ENCODE peak calls at places on chromosomes 16 and 17, in four cellular contexts. K is right cardiac atrium, T is spleen, C is lung. Q is an unnamed sample.

GRCh38 chr16:61871837-61872777 is 164.1 kb downstream of the CDH8 start:
- DNase-seq in C (no peak), T (no peak), K (no peak), Q (no peak)

GRCh38 chr16:35744084-35744483 is 2284.7 kb downstream of the TP53TG3F start:
- DNase-seq in T (no peak), C (no peak), K (no peak), Q (no peak)

GRCh38 chr17:63773272-63774140 is at the start of gene CCDC47:
- DNase-seq in T (peak; percentile 99), C (peak; percentile 99), K (peak; percentile 99), Q (peak; percentile 99)

GRCh38 chr17:46121841-46122485 is 71.3 kb downstream of the KANSL1 start:
- DNase-seq in K (no peak), C (no peak), T (no peak), Q (no peak)

GRCh38 chr16:67030221-67030962 is 1.4 kb downstream of the CBFB start:
- DNase-seq in K (no peak), C (no peak), T (peak; percentile 23), Q (peak; percentile 11)

GRCh38 chr16:933581-933980 is 37.2 kb downstream of the LMF1 start:
- DNase-seq in C (no peak), K (no peak), T (no peak), Q (no peak)

GRCh38 chr17:7119314-7119713 is 4.7 kb upstream of the ASGR2 start:
- DNase-seq in K (no peak), C (no peak), T (peak; percentile 43), Q (no peak)

GRCh38 chr16:31440511-31441184 is 1.9 kb downstream of the ZNF843 start:
- DNase-seq in T (no peak), K (no peak), C (no peak), Q (no peak)

GRCh38 chr16:47019563-47019962 is 46.1 kb upstream of the DNAJA2 start:
- DNase-seq in T (no peak), K (no peak), C (no peak), Q (no peak)

GRCh38 chr16:24036614-24037013 is 200.8 kb downstream of the PRKCB start:
- DNase-seq in T (no peak), K (no peak), C (peak; percentile 32), Q (no peak)

DNA sequence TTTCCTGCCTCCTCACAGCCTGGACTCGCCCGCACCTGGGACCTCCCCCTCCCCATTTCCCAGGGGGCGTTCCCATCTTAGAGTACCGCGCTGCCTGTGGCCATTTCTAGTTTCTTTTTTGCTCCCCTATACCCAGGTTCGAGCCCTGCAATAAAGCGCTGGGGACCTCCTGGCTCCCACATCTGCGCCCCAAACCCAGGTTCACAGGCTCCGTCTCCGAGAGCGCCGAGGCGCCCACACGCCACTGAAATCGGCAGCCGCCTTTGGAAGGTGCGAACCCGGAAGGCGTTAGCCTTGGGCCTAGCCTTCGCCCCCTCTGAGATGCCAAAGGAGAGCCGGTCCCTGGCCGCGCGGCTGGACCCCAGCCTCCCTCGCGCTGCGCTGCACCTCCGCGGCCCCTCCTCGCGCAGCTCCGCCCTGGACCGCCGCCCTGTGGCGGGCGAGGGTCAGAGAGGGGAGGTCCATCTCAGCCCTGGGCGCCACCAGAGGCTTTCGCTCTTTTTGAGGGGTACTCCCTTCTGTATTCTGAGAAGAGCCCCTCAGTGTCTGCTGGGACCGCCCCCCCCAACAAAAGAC is 1.8 kb downstream of the KCNJ12 start:
- DNase-seq in T (no peak), K (peak; percentile 35), C (no peak), Q (no peak)
- H3K4me3 ChIP-seq in T (peak overlapping the region; percentile 35), K (peak overlapping the region; percentile 65), C (no peak overlapping the region), Q (peak overlapping the region; percentile 56)

GRCh38 chr17:50954641-50955121 is 88.5 kb upstream of the TOB1 start:
- DNase-seq in C (no peak), T (no peak), K (peak; percentile 56), Q (no peak)
- H3K4me3 ChIP-seq in C (no peak overlapping the region), T (no peak overlapping the region), K (no peak overlapping the region), Q (no peak overlapping the region)

DNA sequence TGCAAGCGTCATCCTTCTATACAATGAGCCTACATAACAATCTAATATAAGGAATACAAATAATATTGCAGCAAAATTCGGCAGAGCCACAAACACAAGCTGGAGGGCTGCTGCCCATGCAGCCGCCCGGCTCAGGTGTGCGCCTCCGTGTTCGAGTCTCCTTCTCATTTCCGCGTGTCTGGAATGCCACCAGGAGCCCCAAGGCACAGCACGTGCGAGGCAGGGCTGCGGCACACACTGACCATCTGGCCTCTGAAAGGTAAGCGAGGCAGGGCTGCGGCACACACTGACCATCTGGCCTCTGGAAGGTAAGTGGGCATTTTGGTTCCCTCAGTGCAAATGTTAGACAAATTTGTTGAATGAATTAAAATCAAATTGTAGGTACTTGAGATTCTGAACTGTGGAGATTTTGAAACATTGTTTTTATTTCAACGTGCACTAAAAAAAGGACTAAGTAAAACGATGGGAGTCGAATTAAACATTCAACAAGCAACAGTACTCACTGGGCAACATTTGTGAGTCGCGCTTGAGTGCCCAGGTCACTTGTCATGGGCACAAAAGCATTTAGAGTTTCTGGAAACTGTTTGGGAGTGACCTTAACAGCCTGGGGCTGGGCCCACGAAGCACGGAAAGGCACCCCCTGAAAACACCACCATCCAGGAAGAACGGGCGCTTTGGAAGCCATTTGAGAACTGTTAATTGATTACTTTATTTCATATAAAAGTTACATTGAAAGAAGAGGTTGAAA is 37.4 kb downstream of the ZDHHC7 start:
- DNase-seq in K (peak; percentile 11), T (no peak), C (no peak), Q (no peak)
- H3K4me3 ChIP-seq in K (no peak overlapping the region), T (no peak overlapping the region), C (no peak overlapping the region), Q (no peak overlapping the region)

DNA sequence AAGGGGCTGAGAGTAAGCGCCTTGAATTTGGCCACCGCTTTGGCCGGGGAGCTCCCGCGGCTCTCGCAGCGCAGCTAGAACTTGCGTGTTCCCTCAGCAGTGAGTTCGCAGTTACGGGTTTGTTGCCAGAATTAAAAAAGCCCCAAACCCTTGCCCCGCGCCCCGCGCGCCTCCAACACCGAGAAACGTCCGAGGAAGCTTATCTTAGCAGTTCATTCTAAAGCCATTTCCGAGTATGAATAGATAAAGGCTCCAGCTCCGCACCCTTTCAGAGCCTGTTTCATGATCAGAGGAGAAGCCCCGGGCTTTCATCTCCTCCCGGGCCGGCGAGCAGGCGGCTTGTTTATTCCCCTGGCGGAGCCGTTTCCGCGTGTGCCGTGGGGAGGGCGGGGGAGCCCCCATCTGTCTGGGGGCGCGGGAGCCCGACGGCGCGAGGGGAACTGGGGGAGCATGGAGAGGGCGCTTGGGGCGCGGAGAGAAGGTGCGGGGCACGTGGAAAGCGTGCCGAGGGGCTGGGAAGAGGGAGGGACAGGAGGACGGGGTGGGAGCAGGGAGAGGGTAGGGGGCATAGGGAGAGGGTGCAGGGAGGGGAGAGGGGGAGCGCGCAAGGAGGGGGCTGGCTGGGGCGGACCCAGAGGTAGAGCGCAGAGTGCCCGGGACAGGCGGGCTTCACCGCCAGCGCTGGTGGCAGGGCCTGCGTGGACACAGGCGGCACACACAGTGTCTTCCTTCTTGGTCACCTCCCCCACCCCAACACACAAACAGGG is 9.9 kb downstream of the TBX4 start:
- DNase-seq in K (no peak), T (peak; percentile 64), C (no peak), Q (no peak)
- H3K4me3 ChIP-seq in K (peak overlapping the region; percentile 6), T (no peak overlapping the region), C (no peak overlapping the region), Q (no peak overlapping the region)

GRCh38 chr17:41529491-41529915 is 1.4 kb upstream of the KRT19 start:
- DNase-seq in T (no peak), K (no peak), C (no peak), Q (no peak)

GRCh38 chr17:41524261-41524660 is 3.8 kb downstream of the KRT19 start:
- DNase-seq in K (no peak), T (no peak), C (no peak), Q (no peak)

GRCh38 chr17:41530062-41531048 is 2.2 kb upstream of the KRT19 start:
- DNase-seq in K (no peak), T (no peak), C (no peak), Q (peak; percentile 93)

GRCh38 chr17:41528959-41529353 is 848 bp upstream of the KRT19 start:
- DNase-seq in K (no peak), C (no peak), T (no peak), Q (no peak)

DNA sequence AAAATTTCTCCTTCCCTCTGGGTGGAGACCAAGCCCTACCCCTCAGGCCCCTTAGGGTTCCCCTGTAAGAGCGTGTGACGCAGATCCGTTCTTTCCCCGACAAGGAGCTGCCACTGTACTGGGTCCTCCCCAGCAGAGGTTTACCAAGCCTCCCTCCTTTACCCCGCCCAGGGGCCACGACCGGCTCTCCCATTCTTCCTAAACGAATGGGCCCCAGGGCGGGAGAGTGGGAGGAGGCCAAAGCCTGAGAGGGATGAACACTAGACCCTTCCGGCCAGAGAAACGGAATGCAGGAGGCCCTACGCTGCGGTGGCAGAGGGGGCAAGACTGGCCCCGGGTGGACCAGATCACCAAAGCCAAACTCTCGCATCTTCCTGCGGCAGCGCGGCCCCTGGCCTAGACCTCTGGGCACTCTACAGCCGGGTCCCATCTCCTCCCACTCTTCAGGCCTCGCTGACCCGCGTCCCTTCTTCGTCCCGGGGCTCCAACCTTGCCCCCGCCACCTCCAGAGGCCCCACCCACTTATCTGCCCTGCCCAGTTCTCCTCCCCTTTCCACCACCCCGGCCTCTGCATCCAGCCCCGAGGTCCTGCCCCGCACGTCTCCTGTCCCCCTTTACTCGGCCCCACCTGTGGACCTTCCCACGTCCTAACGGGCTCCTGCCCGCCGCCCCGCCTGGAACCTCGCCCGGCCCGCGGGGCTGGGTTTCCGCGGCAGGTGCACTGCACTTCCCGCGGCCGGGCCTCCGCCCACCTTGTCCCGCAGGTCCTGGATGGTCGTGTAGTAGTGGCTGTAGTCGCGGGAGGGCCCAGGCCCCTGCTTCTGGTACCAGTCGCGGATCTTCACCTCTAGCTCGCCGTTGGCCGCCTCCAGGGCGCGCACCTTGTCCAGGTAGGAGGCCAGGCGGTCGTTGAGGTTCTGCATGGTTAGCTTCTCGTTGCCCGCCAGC is 758 bp downstream of the KRT19 start:
- DNase-seq in T (no peak), C (peak; percentile 70), K (no peak), Q (no peak)
- H3K4me3 ChIP-seq in T (peak overlapping the region; percentile 12), C (peak overlapping the region; percentile 33), K (no peak overlapping the region), Q (no peak overlapping the region)

GRCh38 chr17:39626671-39627169 is at the start of gene PPP1R1B:
- DNase-seq in C (no peak), T (peak; percentile 69), K (no peak), Q (no peak)
- H3K4me3 ChIP-seq in C (no peak within 1 kb of the TSS), T (peak within 1 kb of the TSS; percentile 13), K (peak within 1 kb of the TSS; percentile 33), Q (no peak within 1 kb of the TSS)